ENCODE peak calls at places on chromosomes 6 and 20, in six cellular contexts. D is WERI-Rb-1, G is adrenal gland, Q is brain microvascular endothelial cell, O is IMR-90, Z is stomach. W is an unnamed sample.

GRCh38 chr6:123393333-123393732 is 243.4 kb downstream of the TRDN start:
- DNase-seq in Z (no peak), O (no peak), Q (no peak), D (no peak), G (no peak), W (no peak)

GRCh38 chr6:70299456-70299855 is 3.4 kb downstream of the COL9A1 start:
- DNase-seq in D (no peak), G (no peak), Q (peak), O (peak), Z (no peak), W (no peak)

GRCh38 chr20:54123587-54124180 is 50.1 kb downstream of the CYP24A1 start:
- DNase-seq in Z (peak), Q (peak), G (peak), D (no peak), O (peak), W (peak)

GRCh38 chr6:136721467-136721866 is 70.8 kb downstream of the MAP3K5 start:
- DNase-seq in Q (no peak), O (no peak), G (no peak), Z (no peak), D (no peak), W (no peak)

GRCh38 chr6:45486739-45487138 is 109.0 kb upstream of the SUPT3H start:
- DNase-seq in D (no peak), G (no peak), O (no peak), Z (no peak), Q (no peak), W (no peak)

GRCh38 chr20:51335329-51335841 is 207.1 kb downstream of the NFATC2 start:
- DNase-seq in O (peak), D (no peak), Q (peak), G (no peak), Z (no peak), W (peak)

GRCh38 chr6:88119769-88120168 is 46.4 kb downstream of the CNR1 start:
- DNase-seq in D (no peak), Z (no peak), G (no peak), Q (no peak), O (no peak), W (no peak)

GRCh38 chr6:168920289-168920688 is 333.4 kb downstream of the THBS2 start:
- DNase-seq in Q (no peak), O (no peak), G (no peak), D (no peak), Z (peak), W (no peak)

GRCh38 chr6:75076009-75076408 is 129.8 kb downstream of the COL12A1 start:
- DNase-seq in G (no peak), Q (no peak), O (no peak), Z (no peak), D (no peak), W (no peak)

GRCh38 chr6:43125119-43125518 is 46.0 kb upstream of the SRF start:
- DNase-seq in O (peak), Z (no peak), Q (peak), D (no peak), G (no peak), W (no peak)

DNA sequence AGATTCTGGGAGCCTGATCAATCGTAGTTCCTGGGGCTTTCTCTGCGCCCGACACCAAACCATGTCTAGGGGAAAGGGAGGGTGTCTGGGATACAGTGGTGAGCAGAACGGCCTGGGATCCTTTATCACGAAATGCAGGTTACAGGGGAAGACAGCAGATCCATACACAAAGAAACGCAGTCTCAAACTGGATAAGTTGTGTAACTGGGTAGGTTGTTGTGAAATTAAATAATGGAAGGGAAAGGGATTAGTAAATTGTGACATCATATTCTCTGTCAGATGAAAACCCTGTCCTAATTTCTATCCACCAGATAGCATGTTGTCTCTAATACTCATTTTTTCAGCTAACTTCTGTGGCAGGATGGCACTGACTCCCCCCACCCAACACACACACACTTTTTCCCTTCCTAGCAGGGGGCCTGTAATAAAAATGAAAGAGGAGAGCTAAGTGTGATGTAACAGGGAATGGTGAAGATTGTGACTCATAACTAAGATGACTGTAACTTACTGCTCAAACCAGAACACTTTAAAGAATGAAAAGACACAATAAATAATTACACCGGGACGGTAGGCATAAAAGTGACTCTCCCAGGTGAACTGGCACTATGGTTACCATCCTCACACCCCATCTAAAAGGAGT is 758 bp upstream of the TRPC4AP start:
- DNase-seq in O (peak), Q (peak), D (no peak), Z (no peak), G (no peak), W (peak)
- H3K4me3 ChIP-seq in O (no peak), Q (peak), D (peak), Z (peak), G (no peak), W (peak)

GRCh38 chr20:3669710-3670367 is 6.6 kb upstream of the GFRA4 start:
- DNase-seq in D (no peak), Q (no peak), G (no peak), O (no peak), Z (no peak), W (no peak)
- H3K4me3 ChIP-seq in D (no peak), Q (no peak), G (no peak), O (no peak), Z (no peak), W (no peak)

DNA sequence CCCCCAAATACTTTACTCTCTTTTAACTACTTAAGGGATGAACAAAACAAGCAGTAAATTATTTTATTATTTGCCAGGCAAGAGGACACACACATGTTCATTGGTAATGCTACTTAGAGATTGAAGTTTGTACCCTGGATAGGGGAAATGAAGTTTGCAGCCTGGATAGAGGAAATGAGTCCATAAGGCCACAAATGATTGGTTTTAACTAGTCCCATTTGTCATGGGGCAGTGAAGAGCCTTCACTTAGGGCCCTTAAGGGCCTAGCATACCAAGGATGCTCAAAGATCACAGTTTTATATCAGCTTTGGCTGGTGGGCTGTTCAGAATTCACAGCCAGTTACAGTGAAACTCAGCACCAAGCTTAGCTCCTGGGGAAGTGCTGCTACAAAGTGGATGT is 41.6 kb downstream of the NCOA7 start:
- DNase-seq in Z (no peak), Q (no peak), G (no peak), D (no peak), O (no peak), W (no peak)
- H3K4me3 ChIP-seq in Z (no peak), Q (no peak), G (no peak), D (no peak), O (no peak), W (no peak)

DNA sequence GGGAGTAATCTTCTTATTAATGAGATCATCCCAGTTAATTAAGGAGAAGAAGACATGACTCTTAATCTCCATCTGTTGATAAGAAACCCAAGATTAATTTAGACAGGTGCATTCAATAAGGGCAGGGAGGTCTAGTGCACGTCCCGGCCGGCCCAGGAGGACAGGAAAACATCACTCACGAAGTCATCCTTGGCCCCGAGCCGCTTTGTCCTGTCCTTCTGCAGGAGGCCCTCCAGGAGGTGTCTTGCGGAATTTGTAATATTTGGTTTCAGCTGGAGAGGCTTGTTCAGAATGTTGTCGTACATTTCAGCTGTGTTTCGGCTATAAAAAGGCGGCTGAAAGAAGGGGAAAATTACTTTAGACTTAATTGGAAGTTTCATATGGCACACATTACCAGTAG is 118.4 kb upstream of the SLC2A12 start:
- DNase-seq in Q (peak), O (peak), Z (no peak), G (peak), D (peak), W (no peak)
- H3K4me3 ChIP-seq in Q (peak), O (peak), Z (peak), G (no peak), D (no peak), W (no peak)

GRCh38 chr6:56539503-56540105 is 103.1 kb downstream of the DST start:
- DNase-seq in Q (no peak), G (no peak), Z (no peak), D (no peak), O (no peak), W (no peak)

GRCh38 chr6:56540950-56541600 is 101.6 kb downstream of the DST start:
- DNase-seq in Z (no peak), Q (no peak), G (no peak), O (peak), D (no peak), W (no peak)

GRCh38 chr6:56540232-56540631 is 102.5 kb downstream of the DST start:
- DNase-seq in Q (no peak), O (no peak), G (no peak), D (no peak), Z (no peak), W (no peak)

GRCh38 chr6:56541736-56542366 is 100.8 kb downstream of the DST start:
- DNase-seq in O (no peak), D (no peak), Q (no peak), G (no peak), Z (no peak), W (peak)

GRCh38 chr6:56542367-56543331 is 100.0 kb downstream of the DST start:
- DNase-seq in G (peak), D (peak), Z (peak), Q (peak), O (peak), W (peak)
- H3K4me3 ChIP-seq in G (no peak), D (peak), Z (peak), Q (peak), O (peak), W (peak)

DNA sequence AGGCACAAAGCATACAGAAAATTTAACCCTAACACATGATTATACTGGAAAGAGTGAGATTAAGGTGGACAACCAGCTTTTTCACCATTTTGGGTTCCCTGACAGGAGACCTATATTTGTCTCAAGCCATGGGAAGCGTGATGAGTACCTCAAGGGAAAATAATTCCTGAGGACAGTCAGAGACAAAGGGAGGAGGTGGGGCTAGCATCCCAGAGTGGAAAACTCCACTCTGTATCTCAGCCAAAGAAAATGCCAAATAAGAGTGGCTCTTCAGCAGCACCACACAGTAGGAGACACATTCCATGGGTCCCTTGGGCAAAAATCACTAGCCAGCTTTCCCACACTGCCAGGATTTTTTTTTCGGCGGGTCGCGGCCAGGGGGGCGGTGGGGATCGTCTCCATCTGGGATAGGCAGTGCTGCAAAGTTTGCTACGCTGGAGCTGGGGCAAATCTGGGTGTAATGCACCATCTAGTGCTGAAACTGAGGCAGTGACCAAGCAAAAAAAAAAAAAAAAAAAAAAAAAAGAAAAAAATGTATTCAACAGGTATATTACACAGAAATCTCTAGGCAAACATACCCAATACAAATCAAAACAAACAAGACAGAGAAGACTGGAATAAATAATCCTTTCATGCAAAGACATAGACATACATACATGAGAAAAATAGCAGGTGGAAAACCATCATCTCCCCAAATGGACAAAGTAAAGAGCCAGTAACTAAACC is 77.3 kb upstream of the SLC35F1 start:
- DNase-seq in O (peak), Q (peak), D (peak), Z (no peak), G (no peak), W (peak)
- H3K4me3 ChIP-seq in O (peak), Q (peak), D (peak), Z (no peak), G (no peak), W (no peak)

GRCh38 chr6:30227763-30228487 is 14.7 kb upstream of the TRIM26 start:
- DNase-seq in O (no peak), G (no peak), D (no peak), Z (no peak), Q (no peak), W (no peak)
- H3K4me3 ChIP-seq in O (no peak), G (no peak), D (no peak), Z (no peak), Q (no peak), W (no peak)

DNA sequence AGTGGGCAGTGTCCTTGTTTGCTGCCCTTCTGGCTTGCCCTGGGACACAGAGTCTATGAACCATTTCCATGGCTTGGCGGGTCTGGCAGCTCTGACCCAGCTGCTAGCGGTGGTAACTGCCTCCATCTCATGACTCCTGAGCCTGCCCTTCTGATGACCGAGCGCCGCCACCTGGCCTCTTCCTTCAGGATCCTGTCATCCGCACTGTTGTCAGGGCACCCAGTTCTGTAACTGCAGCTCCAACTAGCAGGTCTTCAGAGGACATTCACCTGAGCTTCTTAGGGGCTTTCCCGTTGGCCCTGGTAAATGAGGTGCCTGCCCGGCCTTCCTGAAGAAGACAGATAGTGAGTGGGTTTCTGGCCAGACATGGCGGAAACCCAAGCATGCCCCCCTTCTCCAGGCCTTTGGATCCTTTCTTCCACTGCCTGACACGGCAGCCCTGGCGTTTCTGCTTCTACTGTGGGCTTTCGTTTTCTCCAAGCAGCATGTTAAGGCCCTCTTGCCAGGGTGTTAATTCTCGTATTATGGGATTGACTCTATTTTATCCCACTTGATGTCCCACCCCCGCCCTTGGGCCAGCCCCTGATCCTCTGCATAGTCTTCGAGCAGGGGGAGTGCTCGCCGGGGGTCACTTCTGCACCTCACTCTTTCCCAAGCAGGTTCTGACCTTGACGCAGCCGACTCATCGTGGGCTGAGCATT is 24.7 kb downstream of the PACSIN1 start:
- DNase-seq in O (no peak), D (peak), G (no peak), Q (no peak), Z (no peak), W (no peak)
- H3K4me3 ChIP-seq in O (no peak), D (peak), G (no peak), Q (no peak), Z (peak), W (no peak)

GRCh38 chr6:22041797-22042489 is 254.9 kb downstream of the PRL start:
- DNase-seq in Q (peak), D (no peak), O (peak), Z (no peak), G (no peak), W (no peak)

GRCh38 chr6:22035690-22036089 is 261.1 kb downstream of the PRL start:
- DNase-seq in Z (no peak), D (no peak), G (no peak), O (no peak), Q (no peak), W (no peak)

GRCh38 chr6:22030730-22031619 is 265.9 kb downstream of the PRL start:
- DNase-seq in D (no peak), Z (no peak), O (no peak), Q (no peak), G (no peak), W (no peak)

GRCh38 chr6:22036699-22037098 is 260.1 kb downstream of the PRL start:
- DNase-seq in D (no peak), G (no peak), Q (no peak), O (no peak), Z (no peak), W (no peak)

GRCh38 chr6:22036267-22036666 is 260.6 kb downstream of the PRL start:
- DNase-seq in G (no peak), Z (no peak), O (peak), Q (no peak), D (no peak), W (no peak)
- H3K4me3 ChIP-seq in G (no peak), Z (no peak), O (no peak), Q (no peak), D (no peak), W (no peak)